ENCODE peak calls at places on chromosomes 3 and 15, in six cellular contexts. F is dorsolateral prefrontal cortex, S is WERI-Rb-1, O is GM12865, A is cardiac muscle cell, Y is B cell. N is an unnamed sample.

GRCh38 chr15:67945951-67946700 is 106.3 kb upstream of the RNU6-1 start:
- DNase-seq in A (peak), S (no peak), F (no peak), Y (no peak), O (peak), N (no peak)

GRCh38 chr3:63523100-63523499 is 129.4 kb upstream of the SNTN start:
- DNase-seq in A (no peak), F (no peak), Y (no peak), S (peak), O (no peak), N (no peak)

GRCh38 chr3:52483577-52484495 is 11.3 kb upstream of the STAB1 start:
- DNase-seq in Y (no peak), A (peak), S (no peak), O (no peak), F (no peak), N (no peak)

GRCh38 chr15:80142646-80143045 is 10.2 kb upstream of the FAH start:
- DNase-seq in S (no peak), F (no peak), Y (no peak), A (no peak), O (no peak), N (no peak)

GRCh38 chr15:55250392-55250791 is 39.2 kb downstream of the RAB27A start:
- DNase-seq in Y (no peak), A (no peak), F (no peak), O (no peak), S (no peak), N (no peak)

GRCh38 chr3:48217449-48217848 is 5.8 kb upstream of the CAMP start:
- DNase-seq in S (no peak), Y (no peak), F (no peak), A (no peak), O (no peak), N (no peak)

GRCh38 chr15:50262533-50262932 is 3.0 kb downstream of the HDC start:
- DNase-seq in Y (no peak), O (peak), F (no peak), S (no peak), A (no peak), N (no peak)

GRCh38 chr15:101054991-101055390 is 135.8 kb downstream of the LRRK1 start:
- DNase-seq in Y (peak), A (no peak), O (no peak), F (no peak), S (no peak), N (no peak)

GRCh38 chr15:80823995-80824394 is 44.8 kb downstream of the CEMIP start:
- DNase-seq in S (no peak), Y (peak), F (no peak), O (peak), A (no peak), N (no peak)

GRCh38 chr15:46088486-46089437 is 453.9 kb downstream of the SQOR start:
- DNase-seq in Y (no peak), O (no peak), F (no peak), A (no peak), S (no peak), N (no peak)

GRCh38 chr3:190053919-190054672 is 66.6 kb downstream of the P3H2 start:
- DNase-seq in Y (no peak), S (no peak), O (no peak), A (no peak), F (no peak), N (no peak)

GRCh38 chr3:82496890-82497560 is 735.6 kb upstream of the GBE1 start:
- DNase-seq in A (peak), O (peak), Y (no peak), F (no peak), S (peak), N (peak)
- TF ChIP-seq CTCF in A (no peak), O (peak), Y (no peak), F (no peak), S (peak), N (peak)

DNA sequence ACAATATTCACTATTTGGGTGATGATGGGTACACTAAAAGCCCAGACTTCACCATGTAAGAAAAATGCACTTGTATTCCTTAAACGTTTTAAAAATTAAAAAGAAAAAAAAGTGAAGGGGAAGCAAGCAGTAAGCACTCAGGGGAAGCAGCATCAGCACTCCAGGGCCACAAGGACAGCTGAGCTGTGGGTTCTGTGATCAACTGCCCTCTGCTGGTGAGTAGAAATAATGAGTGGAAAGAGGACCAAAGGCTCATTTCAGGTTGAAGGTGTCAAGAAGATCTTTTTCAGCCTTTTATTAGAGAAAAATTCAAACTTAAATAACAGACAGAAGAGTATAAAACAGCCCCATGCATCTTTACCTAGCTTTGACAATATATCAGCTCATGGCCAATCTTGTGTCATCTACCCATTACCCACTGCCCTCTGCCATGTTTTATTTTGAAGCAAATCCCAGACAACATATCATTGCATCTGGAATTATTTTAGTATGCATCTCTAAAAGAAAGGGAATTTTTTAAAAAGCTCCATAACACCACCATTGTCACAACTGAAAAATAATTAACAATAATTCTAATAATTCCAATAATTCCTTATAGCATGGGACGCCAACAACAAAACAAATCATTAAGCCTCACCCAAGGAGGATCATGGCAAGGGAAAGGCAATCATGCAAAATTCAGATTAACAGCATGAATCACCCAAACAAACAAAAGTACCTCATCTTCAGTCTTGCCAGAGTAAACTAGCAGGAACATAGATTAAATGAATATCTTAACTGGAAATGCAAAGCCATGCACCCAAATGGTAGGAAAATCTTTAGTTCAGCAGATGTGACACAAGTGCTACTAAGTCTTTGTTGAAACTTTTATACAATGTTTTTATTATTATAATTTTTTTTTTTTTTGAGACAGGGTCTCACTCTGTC is 42.4 kb downstream of the TAMM41 start:
- DNase-seq in F (peak), A (peak), O (peak), S (peak), Y (peak), N (peak)
- TF ChIP-seq CTCF in F (peak), A (peak), O (peak), S (peak), Y (peak), N (peak)

DNA sequence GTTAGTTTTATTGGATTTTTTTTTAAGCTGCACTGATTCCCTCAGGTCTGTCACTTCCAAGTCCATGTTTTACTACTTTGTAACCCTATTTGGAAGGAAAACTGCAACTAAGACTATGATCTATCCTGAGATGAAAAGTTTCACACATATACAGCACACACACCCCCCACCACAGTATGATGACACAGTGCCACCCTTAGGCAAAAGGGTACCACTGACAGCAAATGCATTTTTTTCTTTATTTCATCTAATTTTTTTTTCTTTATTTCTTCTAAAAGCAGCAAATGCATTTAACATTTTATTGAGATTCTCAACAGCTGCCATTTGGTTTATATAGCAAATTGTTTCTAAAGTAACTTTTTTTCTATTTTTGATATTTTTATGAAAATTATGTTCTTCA is 21.2 kb downstream of the NGRN start:
- DNase-seq in S (peak), Y (peak), A (peak), O (peak), F (no peak), N (peak)
- TF ChIP-seq CTCF in S (peak), Y (peak), A (peak), O (peak), F (no peak), N (peak)

GRCh38 chr3:10169000-10169496 is 4.3 kb downstream of the IRAK2 start:
- DNase-seq in A (no peak), S (no peak), Y (no peak), F (no peak), O (no peak), N (no peak)
- TF ChIP-seq CTCF in A (peak), S (no peak), Y (no peak), F (peak), O (no peak), N (no peak)

GRCh38 chr15:69410290-69410874 is 3.8 kb upstream of the KIF23 start:
- DNase-seq in O (peak), F (peak), A (peak), S (peak), Y (no peak), N (no peak)
- TF ChIP-seq CTCF in O (peak), F (no peak), A (peak), S (peak), Y (no peak), N (no peak)

DNA sequence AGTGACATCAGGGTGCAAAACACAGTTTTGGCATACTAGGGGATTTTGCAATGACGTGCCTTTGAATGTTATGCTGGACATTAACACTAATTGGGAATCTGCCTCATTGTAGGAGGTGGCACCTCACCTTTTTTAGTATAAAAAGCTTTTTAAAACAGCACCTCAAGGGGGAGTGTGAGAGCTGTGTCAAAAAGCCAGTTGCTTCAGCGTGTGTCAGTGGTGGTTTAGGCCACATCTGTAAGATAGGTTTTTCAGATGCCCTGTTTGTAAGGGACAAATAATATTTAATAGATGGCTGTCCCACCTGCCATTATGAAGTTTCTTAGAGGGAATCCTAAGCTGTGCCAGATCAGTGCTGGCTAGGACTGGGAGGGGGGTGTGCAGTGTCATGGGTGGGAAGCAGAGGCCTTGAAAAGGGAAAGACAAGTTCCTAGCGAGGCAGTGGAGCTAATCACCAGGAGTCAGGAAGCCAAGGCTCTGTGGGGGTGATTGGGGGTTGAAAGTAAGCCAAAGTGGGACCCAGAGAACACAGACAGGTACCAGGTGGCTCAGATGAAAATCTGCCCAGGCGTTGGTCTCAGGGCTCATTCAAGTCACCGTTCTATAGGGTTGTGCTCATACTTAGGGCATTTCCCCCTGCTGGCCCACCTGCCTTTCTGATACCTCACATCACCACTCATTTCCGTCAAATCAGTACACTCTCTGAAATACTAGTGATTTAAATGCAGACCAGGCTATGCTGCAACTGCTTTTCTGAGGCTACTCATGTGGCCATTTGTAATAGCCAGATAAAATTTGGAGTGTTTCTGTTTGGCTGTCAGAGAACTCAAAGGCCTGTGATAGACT is 120.5 kb downstream of the BBX start:
- DNase-seq in Y (no peak), A (peak), O (peak), F (no peak), S (no peak), N (no peak)
- TF ChIP-seq CTCF in Y (no peak), A (peak), O (peak), F (no peak), S (peak), N (peak)

GRCh38 chr3:59733041-59733809 is 683.4 kb upstream of the CFAP20DC start:
- DNase-seq in S (no peak), A (no peak), F (no peak), O (no peak), Y (no peak), N (no peak)
- TF ChIP-seq CTCF in S (no peak), A (no peak), F (no peak), O (no peak), Y (no peak), N (no peak)

N was measured in GM13977.